ENCODE peak calls at places on chromosome 6, in four cellular contexts. A, K, V and F are unnamed samples. For H3K4me1, the result is how much of the 10 kb centered on the place peaks cover.

GRCh38 chr6:36599791-36600209 is 5.6 kb downstream of the SRSF3 start:
- DNase-seq in A (peak), V (peak), K (peak), F (no peak)

GRCh38 chr6:90079555-90080490 is 185.6 kb downstream of the GJA10 start:
- DNase-seq in V (no peak), K (no peak), A (no peak), F (no peak)

GRCh38 chr6:16092140-16092539 is 36.7 kb upstream of the MYLIP start:
- DNase-seq in K (no peak), V (no peak), A (no peak), F (no peak)

GRCh38 chr6:16239798-16240123 is 1.4 kb downstream of the GMPR start:
- DNase-seq in K (no peak), V (no peak), A (peak), F (no peak)

GRCh38 chr6:96823743-96824142 is 13.5 kb downstream of the GPR63 start:
- DNase-seq in A (no peak), K (no peak), V (no peak), F (no peak)

GRCh38 chr6:125749864-125750691 is 646 bp downstream of the HEY2 start:
- DNase-seq in A (peak), K (peak), V (peak), F (peak)

GRCh38 chr6:46626228-46626909 is 26.2 kb downstream of the CYP39A1 start:
- DNase-seq in A (peak), V (no peak), K (no peak), F (peak)

GRCh38 chr6:92723390-92723931 is 695.9 kb downstream of the EPHA7 start:
- DNase-seq in A (peak), V (no peak), K (no peak), F (no peak)

GRCh38 chr6:23027281-23027680 is 457.9 kb downstream of the HDGFL1 start:
- DNase-seq in A (no peak), V (no peak), K (no peak), F (peak)

GRCh38 chr6:28353981-28354676 is 4.4 kb downstream of the ZKSCAN3 start:
- DNase-seq in V (no peak), A (peak), K (peak), F (no peak)

GRCh38 chr6:72622094-72622540 is 253 bp downstream of the KCNQ5 start:
- DNase-seq in K (no peak), V (peak), A (no peak), F (no peak)

DNA sequence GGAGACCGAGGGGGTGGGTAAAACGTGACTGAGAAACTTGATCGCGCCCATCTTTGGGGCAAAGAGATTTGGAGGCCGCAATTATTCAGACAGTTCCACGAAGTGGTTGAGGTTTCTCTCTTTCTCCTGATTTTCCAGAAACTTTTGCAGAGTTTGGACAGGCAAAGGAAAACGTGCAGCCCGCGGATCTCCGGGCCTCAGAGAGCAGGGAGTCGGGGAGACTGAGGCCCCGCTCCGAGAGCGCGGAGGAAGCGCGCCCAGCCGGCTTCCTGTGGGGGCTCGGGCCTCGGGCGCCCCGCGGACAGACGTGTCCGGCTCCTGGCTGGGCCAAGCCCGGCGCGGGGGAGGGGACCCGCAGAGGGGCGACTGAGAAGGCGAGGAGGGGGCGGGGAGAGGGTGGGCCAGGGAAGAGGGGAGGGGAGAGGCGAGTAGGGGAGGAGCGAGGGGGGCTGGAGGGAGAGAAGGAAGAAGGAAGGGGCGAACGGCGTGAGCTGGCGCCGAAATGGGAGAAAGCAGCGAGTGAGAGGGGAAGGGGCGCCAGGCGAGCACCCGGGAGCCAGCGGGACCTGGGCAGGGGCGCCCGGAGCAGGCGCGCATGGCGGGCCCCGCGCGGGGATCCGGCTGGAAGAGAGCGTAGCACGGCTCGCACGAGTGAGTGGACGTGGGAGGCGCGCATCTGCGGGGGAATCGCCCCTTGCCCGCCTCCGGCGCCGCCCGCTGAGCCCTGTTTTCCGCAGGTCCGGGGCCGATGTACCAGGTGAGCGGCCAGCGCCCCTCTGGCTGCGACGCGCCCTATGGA is at the start of gene MDFI:
- DNase-seq in V (peak), K (peak), A (no peak), F (peak)
- H3K4me1 ChIP-seq in V (under half), K (under half), A (under half), F (half or more)

GRCh38 chr6:137873273-137873762 is 6.3 kb downstream of the TNFAIP3 start:
- DNase-seq in K (peak), V (no peak), A (peak), F (no peak)
- H3K4me1 ChIP-seq in K (under half), V (under half), A (under half), F (under half)

GRCh38 chr6:33609444-33610034 is 11.6 kb upstream of the ITPR3 start:
- DNase-seq in V (no peak), A (no peak), K (peak), F (no peak)
- H3K4me1 ChIP-seq in V (under half), A (under half), K (under half), F (under half)

DNA sequence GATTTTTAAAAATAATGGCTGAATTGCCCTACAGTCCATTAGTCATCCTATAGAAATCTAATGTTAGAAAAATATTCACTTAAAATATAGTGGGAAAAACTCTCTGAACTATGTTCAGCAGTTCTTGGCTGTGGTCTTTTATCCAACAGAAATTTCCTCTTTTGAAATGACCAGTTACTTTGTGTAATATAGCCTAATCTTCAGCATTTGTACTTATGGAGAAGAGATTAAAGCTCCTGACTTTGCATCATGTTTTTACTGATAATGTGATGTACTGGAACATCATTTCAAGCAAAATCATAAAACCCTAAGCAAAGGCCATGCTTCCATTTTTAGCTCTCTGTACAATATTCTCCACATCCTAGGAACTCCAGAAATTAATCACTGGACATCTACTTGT is 430.8 kb upstream of the RUNX2 start:
- DNase-seq in K (no peak), A (no peak), V (no peak), F (no peak)
- H3K4me1 ChIP-seq in K (under half), A (under half), V (under half), F (under half)

GRCh38 chr6:13526718-13527668 is 39.6 kb upstream of the GFOD1 start:
- DNase-seq in A (peak), K (peak), V (no peak), F (peak)

GRCh38 chr6:13524801-13525508 is 37.6 kb upstream of the GFOD1 start:
- DNase-seq in K (no peak), A (no peak), V (no peak), F (no peak)

GRCh38 chr6:13522639-13523038 is 35.2 kb upstream of the GFOD1 start:
- DNase-seq in V (no peak), K (no peak), A (no peak), F (no peak)

GRCh38 chr6:13526339-13526717 is 38.9 kb upstream of the GFOD1 start:
- DNase-seq in K (no peak), A (no peak), V (no peak), F (no peak)

GRCh38 chr6:13523826-13524622 is 36.6 kb upstream of the GFOD1 start:
- DNase-seq in V (no peak), A (no peak), K (no peak), F (no peak)
- H3K4me1 ChIP-seq in V (under half), A (under half), K (under half), F (under half)

DNA sequence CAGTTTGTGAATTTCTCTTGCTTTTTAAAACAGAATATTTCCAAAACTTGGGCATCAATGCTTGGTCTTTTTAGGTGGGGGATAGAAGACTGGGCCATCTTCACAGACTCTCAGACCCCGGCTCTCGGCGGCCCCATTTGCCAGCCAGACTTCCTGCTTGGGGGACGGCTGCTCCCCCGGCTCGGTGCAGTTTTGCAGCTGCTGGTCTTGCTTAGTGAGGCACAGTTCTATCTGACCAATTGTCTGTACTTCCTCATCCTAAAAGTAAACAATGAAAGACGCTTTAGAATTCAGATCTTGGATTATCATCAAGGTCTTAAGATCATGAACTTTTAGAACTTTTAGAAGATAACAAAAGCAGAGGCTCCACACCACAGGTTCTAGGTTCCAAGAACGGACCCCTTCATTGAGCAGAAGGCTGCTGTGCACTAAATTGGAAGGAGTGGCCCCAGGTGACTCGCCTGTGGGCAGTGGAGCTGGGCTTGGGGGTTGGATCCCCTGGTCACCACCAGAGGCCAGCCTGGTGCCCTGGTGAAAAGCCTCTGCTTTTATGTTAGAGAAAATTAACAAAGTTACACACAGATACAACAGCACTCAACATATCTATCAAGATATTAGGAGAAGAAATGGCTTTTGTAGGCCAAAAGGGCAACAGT is 26.7 kb downstream of the RNASET2 start:
- DNase-seq in K (no peak), V (no peak), A (no peak), F (peak)
- H3K4me1 ChIP-seq in K (under half), V (under half), A (under half), F (under half)

DNA sequence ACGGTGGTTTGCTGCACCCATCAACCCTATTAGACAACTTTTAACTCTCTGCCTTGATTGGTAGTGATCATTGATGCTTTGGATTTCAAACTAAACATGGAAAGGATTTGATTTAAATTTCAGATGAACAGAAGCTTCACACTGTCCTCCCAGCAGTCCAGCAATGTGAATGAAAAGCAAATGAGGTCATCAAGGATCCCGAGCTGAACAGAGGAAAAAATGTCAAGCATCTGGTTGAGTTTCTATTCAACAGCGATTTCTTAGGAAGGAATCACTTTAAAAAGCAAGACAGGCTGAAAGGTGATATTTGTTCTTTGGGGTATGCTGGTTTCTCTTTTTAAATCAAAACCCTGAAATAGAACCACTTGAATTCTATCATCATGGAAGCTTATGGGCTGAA is 10.6 kb upstream of the SAMD3 start:
- DNase-seq in V (no peak), A (no peak), K (no peak), F (no peak)
- H3K4me1 ChIP-seq in V (under half), A (under half), K (under half), F (under half)

GRCh38 chr6:1039746-1040145 is 272.2 kb upstream of the FOXQ1 start:
- DNase-seq in V (no peak), K (no peak), A (no peak), F (no peak)

GRCh38 chr6:1042583-1043457 is 269.1 kb upstream of the FOXQ1 start:
- DNase-seq in K (no peak), V (peak), A (peak), F (no peak)

GRCh38 chr6:1039191-1039590 is 272.7 kb upstream of the FOXQ1 start:
- DNase-seq in V (no peak), A (peak), K (no peak), F (no peak)

GRCh38 chr6:1037430-1037829 is 274.5 kb upstream of the FOXQ1 start:
- DNase-seq in A (no peak), K (no peak), V (no peak), F (no peak)

DNA sequence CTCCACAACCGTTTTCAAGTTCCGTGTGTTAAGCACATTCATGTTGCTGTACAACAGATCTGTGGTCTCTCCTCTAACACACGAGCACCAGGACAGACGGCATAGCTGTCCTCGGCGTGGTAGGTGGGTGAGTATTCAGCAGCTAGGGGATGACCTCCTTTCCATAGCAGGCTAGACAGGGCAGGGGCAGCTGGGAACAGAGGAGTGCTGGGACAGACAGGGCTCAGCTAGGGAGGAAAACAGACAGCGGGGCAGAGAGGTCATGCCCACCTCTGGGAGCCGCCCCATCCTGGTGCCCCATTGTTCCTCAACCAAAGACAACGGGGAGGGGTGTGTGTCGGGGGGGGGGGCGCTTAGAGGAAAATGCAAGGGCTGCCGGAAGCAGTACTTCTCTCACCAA is 271.5 kb upstream of the FOXQ1 start:
- DNase-seq in V (no peak), A (no peak), K (no peak), F (no peak)
- H3K4me1 ChIP-seq in V (under half), A (under half), K (under half), F (under half)

GRCh38 chr6:4018194-4019111 is 60.5 kb downstream of the FAM217A start:
- DNase-seq in V (peak), K (peak), A (peak), F (peak)
- H3K4me1 ChIP-seq in V (under half), K (under half), A (under half), F (under half)